ENCODE peak calls at places on chromosomes 7 and 10, in seven cellular contexts. Z, A, G, X, O, U and F are unnamed samples.

GRCh38 chr7:139744768-139745250 is 33.0 kb downstream of the HIPK2 start:
- DNase-seq in Z (no peak), A (no peak), G (no peak), X (no peak), O (no peak), U (no peak), F (no peak)

GRCh38 chr10:48194830-48195229 is 79.7 kb downstream of the FRMPD2 start:
- DNase-seq in Z (no peak), A (peak; percentile 73), G (peak; percentile 45), X (no peak), O (no peak), U (no peak), F (no peak)

GRCh38 chr7:4739528-4739992 is 35.9 kb upstream of the AP5Z1 start:
- DNase-seq in Z (no peak), A (peak; percentile 76), G (peak; percentile 39), X (no peak), O (no peak), U (no peak), F (peak; percentile 81)

GRCh38 chr10:42304341-42304740 is 334.0 kb downstream of the ZNF33B start:
- DNase-seq in Z (no peak), A (no peak), G (no peak), X (no peak), O (no peak), U (no peak), F (no peak)

GRCh38 chr10:123967626-123968243 is 76.1 kb upstream of the CPXM2 start:
- DNase-seq in Z (peak; percentile 71), A (peak; percentile 86), G (peak; percentile 82), X (peak; percentile 45), O (no peak), U (peak; percentile 54), F (peak; percentile 54)

GRCh38 chr7:150962743-150963399 is 15.2 kb downstream of the KCNH2 start:
- DNase-seq in Z (peak; percentile 66), A (peak; percentile 76), G (peak; percentile 66), X (no peak), O (no peak), U (peak; percentile 13), F (peak; percentile 48)

GRCh38 chr10:110664483-110665420 is 20.6 kb downstream of the RBM20 start:
- DNase-seq in Z (no peak), A (peak; percentile 65), G (peak; percentile 46), X (no peak), O (peak; percentile 93), U (peak; percentile 96), F (peak; percentile 82)

GRCh38 chr7:31192996-31193395 is 140.9 kb downstream of the ADCYAP1R1 start:
- DNase-seq in Z (peak; percentile 54), A (peak; percentile 84), G (peak; percentile 69), X (peak; percentile 6), O (no peak), U (peak; percentile 30), F (peak; percentile 46)

GRCh38 chr10:600234-600633 is 89.2 kb downstream of the DIP2C start:
- DNase-seq in Z (no peak), A (no peak), G (no peak), X (no peak), O (no peak), U (no peak), F (no peak)

GRCh38 chr10:121113385-121113696 is 262.2 kb downstream of the WDR11 start:
- DNase-seq in Z (no peak), A (peak; percentile 40), G (peak; percentile 19), X (no peak), O (no peak), U (no peak), F (no peak)

GRCh38 chr7:36192050-36192824 is 39.2 kb downstream of the EEPD1 start:
- DNase-seq in Z (no peak), A (peak; percentile 21), G (no peak), X (no peak), O (no peak), U (peak; percentile 94), F (peak; percentile 9)

GRCh38 chr10:95394161-95394880 is 103.5 kb upstream of the PDLIM1 start:
- DNase-seq in Z (no peak), A (no peak), G (no peak), X (no peak), O (peak; percentile 92), U (no peak), F (no peak)

GRCh38 chr10:91420868-91421267 is 10.7 kb downstream of the HECTD2 start:
- DNase-seq in Z (no peak), A (no peak), G (no peak), X (no peak), O (no peak), U (peak; percentile 18), F (peak; percentile 30)

GRCh38 chr10:96661632-96662031 is 58.7 kb downstream of the PIK3AP1 start:
- DNase-seq in Z (no peak), A (no peak), G (no peak), X (no peak), O (no peak), U (no peak), F (no peak)

GRCh38 chr7:130901209-130901783 is 167.3 kb upstream of the KLF14 start:
- DNase-seq in Z (peak; percentile 85), A (peak; percentile 78), G (no peak), X (no peak), O (no peak), U (peak; percentile 94), F (peak; percentile 95)

GRCh38 chr7:96495751-96496216 is 173.9 kb upstream of the SLC25A13 start:
- DNase-seq in Z (no peak), A (no peak), G (no peak), X (no peak), O (no peak), U (no peak), F (no peak)

GRCh38 chr10:62352356-62352963 is 21.7 kb upstream of the ZNF365 start:
- DNase-seq in Z (no peak), A (no peak), G (no peak), X (no peak), O (no peak), U (peak; percentile 41), F (peak; percentile 5)

GRCh38 chr10:73859441-73860049 is 14.8 kb downstream of the CAMK2G start:
- DNase-seq in Z (no peak), A (no peak), G (no peak), X (no peak), O (no peak), U (no peak), F (no peak)

GRCh38 chr10:35339946-35340345 is 3.6 kb downstream of the CCNY start:
- DNase-seq in Z (no peak), A (no peak), G (no peak), X (peak; percentile 72), O (no peak), U (no peak), F (no peak)

GRCh38 chr7:101614098-101614938 is 14.8 kb downstream of the MYL10 start:
- DNase-seq in Z (no peak), A (no peak), G (no peak), X (no peak), O (no peak), U (no peak), F (no peak)

GRCh38 chr10:49167629-49168540 is 20.3 kb downstream of the TMEM273 start:
- DNase-seq in Z (no peak), A (no peak), G (no peak), X (no peak), O (no peak), U (no peak), F (no peak)

GRCh38 chr10:29279779-29280535 is 8.9 kb upstream of the LYZL1 start:
- DNase-seq in Z (no peak), A (no peak), G (no peak), X (no peak), O (no peak), U (no peak), F (no peak)

GRCh38 chr10:133114251-133114650 is 26.5 kb downstream of the ADGRA1 start:
- DNase-seq in Z (no peak), A (no peak), G (no peak), X (no peak), O (no peak), U (no peak), F (no peak)

GRCh38 chr10:15197911-15198310 is 29.4 kb upstream of the NMT2 start:
- DNase-seq in Z (no peak), A (no peak), G (no peak), X (no peak), O (no peak), U (no peak), F (no peak)

GRCh38 chr10:15196335-15196834 is 27.9 kb upstream of the NMT2 start:
- DNase-seq in Z (no peak), A (no peak), G (no peak), X (no peak), O (no peak), U (no peak), F (no peak)

GRCh38 chr10:15200626-15201025 is 32.1 kb upstream of the NMT2 start:
- DNase-seq in Z (no peak), A (peak; percentile 34), G (peak; percentile 77), X (no peak), O (peak; percentile 94), U (peak; percentile 88), F (peak; percentile 85)

GRCh38 chr10:15201589-15202300 is 33.3 kb upstream of the NMT2 start:
- DNase-seq in Z (no peak), A (no peak), G (no peak), X (no peak), O (peak; percentile 38), U (peak; percentile 34), F (peak; percentile 30)

GRCh38 chr10:15197276-15197675 is 28.8 kb upstream of the NMT2 start:
- DNase-seq in Z (no peak), A (no peak), G (no peak), X (no peak), O (no peak), U (no peak), F (peak; percentile 51)
- TF ChIP-seq CTCF in Z (no peak), A (no peak), G (no peak), X (no peak), O (no peak), U (no peak), F (no peak)

GRCh38 chr7:1529383-1530116 is 952 bp upstream of the MAFK start:
- DNase-seq in Z (no peak), A (no peak), G (no peak), X (peak; percentile 11), O (no peak), U (no peak), F (no peak)
- H3K4me3 ChIP-seq in Z (no peak overlapping the region), A (no peak overlapping the region), G (peak overlapping the region; percentile 71), X (no peak overlapping the region), O (no peak overlapping the region), U (no peak overlapping the region), F (no peak overlapping the region)

DNA sequence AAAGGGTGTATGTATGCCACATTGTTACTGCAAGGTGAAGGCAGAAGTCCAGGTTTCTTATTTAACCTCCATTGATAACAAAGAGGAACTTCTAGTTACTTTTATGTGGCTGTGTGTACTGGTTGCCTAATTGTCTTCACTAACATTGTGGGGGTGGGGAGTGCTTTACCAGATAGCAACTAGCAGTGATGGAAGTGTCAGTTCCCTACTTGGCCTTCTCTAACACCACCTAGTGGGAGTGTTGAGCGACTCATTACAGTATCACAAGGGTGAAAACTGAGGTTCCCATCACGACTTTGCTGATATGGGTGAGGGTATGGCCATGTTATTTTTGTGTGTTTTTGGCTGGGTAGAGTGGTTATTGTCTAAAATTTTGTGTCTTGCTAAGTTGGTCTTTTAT is 274.4 kb downstream of the THSD7A start:
- DNase-seq in Z (no peak), A (peak; percentile 71), G (peak; percentile 61), X (no peak), O (no peak), U (no peak), F (peak; percentile 47)
- TF ChIP-seq CTCF in Z (peak; percentile 23), A (peak; percentile 37), G (peak; percentile 62), X (peak; percentile 49), O (peak; percentile 39), U (peak; percentile 19), F (peak; percentile 40)

DNA sequence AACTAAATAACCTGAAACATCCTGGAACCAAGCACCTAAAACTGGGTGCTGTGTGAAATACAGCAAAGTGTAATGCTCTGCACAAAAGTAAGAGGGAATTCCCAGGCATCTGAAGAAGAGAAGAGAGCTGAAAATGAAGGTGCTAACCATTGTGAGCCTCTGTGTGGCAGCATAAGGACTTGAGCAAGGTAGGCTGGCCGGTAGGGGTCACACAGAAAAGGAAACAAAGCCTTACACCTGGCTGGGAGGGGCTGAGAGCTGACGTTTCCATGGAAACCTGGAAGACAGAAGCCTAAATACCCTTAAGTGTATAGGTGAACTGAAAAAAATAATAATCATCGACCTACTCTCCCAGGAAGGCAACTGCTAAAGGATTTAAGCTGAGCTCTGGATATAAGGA is 48.6 kb downstream of the CUL1 start:
- DNase-seq in Z (no peak), A (peak; percentile 57), G (peak; percentile 56), X (no peak), O (no peak), U (no peak), F (no peak)
- H3K4me3 ChIP-seq in Z (no peak overlapping the region), A (no peak overlapping the region), G (no peak overlapping the region), X (no peak overlapping the region), O (no peak overlapping the region), U (no peak overlapping the region), F (no peak overlapping the region)